ENCODE peak calls at places on chromosomes 6 and 20, in ten cellular contexts. One of them, this sample, is unnamed.

GRCh38 chr6:127188752-127189151 is 70.3 kb downstream of the RSPO3 start:
- DNase-seq in cardiac fibroblast: no peak
- DNase-seq in HCT116: no peak
- DNase-seq in pancreas: no peak
- DNase-seq in fibroblast of lung: no peak
- DNase-seq in uterus: no peak
- DNase-seq in ovary: no peak
- DNase-seq in GM23338: no peak
- DNase-seq in fibroblast of mammary gland: no peak
- DNase-seq in testis: no peak
- DNase-seq in this sample: no peak

GRCh38 chr6:146770275-146770964 is 171.6 kb downstream of the ADGB start:
- DNase-seq in testis: no peak
- DNase-seq in HCT116: no peak
- DNase-seq in uterus: no peak
- DNase-seq in pancreas: no peak
- DNase-seq in ovary: no peak
- DNase-seq in GM23338: no peak
- DNase-seq in fibroblast of lung: no peak
- DNase-seq in fibroblast of mammary gland: no peak
- DNase-seq in cardiac fibroblast: no peak
- DNase-seq in this sample: no peak

GRCh38 chr6:158206740-158207451 is 38.7 kb downstream of the GTF2H5 start:
- DNase-seq in uterus: no peak
- DNase-seq in fibroblast of mammary gland: no peak
- DNase-seq in testis: no peak
- DNase-seq in pancreas: no peak
- DNase-seq in ovary: no peak
- DNase-seq in cardiac fibroblast: no peak
- DNase-seq in HCT116: no peak
- DNase-seq in GM23338: no peak
- DNase-seq in fibroblast of lung: no peak
- DNase-seq in this sample: no peak

GRCh38 chr6:83431545-83432165 is 804 bp upstream of the ME1 start:
- DNase-seq in GM23338: peak; percentile 44
- DNase-seq in HCT116: peak; percentile 44
- DNase-seq in fibroblast of lung: no peak
- DNase-seq in pancreas: peak; percentile 44
- DNase-seq in fibroblast of mammary gland: no peak
- DNase-seq in testis: peak; percentile 41
- DNase-seq in cardiac fibroblast: no peak
- DNase-seq in ovary: no peak
- DNase-seq in uterus: no peak
- DNase-seq in this sample: no peak

GRCh38 chr6:34697544-34697836 is 923 bp upstream of the ILRUN start:
- DNase-seq in pancreas: no peak
- DNase-seq in cardiac fibroblast: no peak
- DNase-seq in fibroblast of lung: no peak
- DNase-seq in ovary: no peak
- DNase-seq in HCT116: no peak
- DNase-seq in fibroblast of mammary gland: no peak
- DNase-seq in uterus: no peak
- DNase-seq in GM23338: no peak
- DNase-seq in testis: no peak
- DNase-seq in this sample: no peak

GRCh38 chr6:3997144-3997770 is 81.7 kb downstream of the FAM217A start:
- DNase-seq in testis: no peak
- DNase-seq in fibroblast of mammary gland: peak; percentile 64
- DNase-seq in cardiac fibroblast: peak; percentile 69
- DNase-seq in GM23338: peak; percentile 52
- DNase-seq in HCT116: no peak
- DNase-seq in ovary: no peak
- DNase-seq in pancreas: no peak
- DNase-seq in fibroblast of lung: peak; percentile 88
- DNase-seq in uterus: no peak
- DNase-seq in this sample: peak; percentile 69

GRCh38 chr6:14682821-14683220 is 563.0 kb upstream of the JARID2 start:
- DNase-seq in HCT116: no peak
- DNase-seq in uterus: no peak
- DNase-seq in ovary: no peak
- DNase-seq in testis: no peak
- DNase-seq in fibroblast of mammary gland: peak; percentile 83
- DNase-seq in fibroblast of lung: peak; percentile 74
- DNase-seq in pancreas: no peak
- DNase-seq in GM23338: no peak
- DNase-seq in cardiac fibroblast: peak; percentile 60
- DNase-seq in this sample: peak; percentile 77

GRCh38 chr6:75334266-75335040 is 49.9 kb upstream of the TMEM30A start:
- DNase-seq in fibroblast of mammary gland: peak; percentile 95
- DNase-seq in cardiac fibroblast: peak; percentile 94
- DNase-seq in testis: no peak
- DNase-seq in ovary: no peak
- DNase-seq in GM23338: peak; percentile 98
- DNase-seq in fibroblast of lung: peak; percentile 75
- DNase-seq in uterus: peak; percentile 42
- DNase-seq in HCT116: no peak
- DNase-seq in pancreas: no peak
- DNase-seq in this sample: peak; percentile 88

GRCh38 chr6:148329568-148330299 is 12.9 kb upstream of the SASH1 start:
- DNase-seq in uterus: no peak
- DNase-seq in testis: no peak
- DNase-seq in fibroblast of mammary gland: peak; percentile 95
- DNase-seq in cardiac fibroblast: peak; percentile 91
- DNase-seq in pancreas: no peak
- DNase-seq in GM23338: no peak
- DNase-seq in ovary: no peak
- DNase-seq in fibroblast of lung: peak; percentile 86
- DNase-seq in HCT116: no peak
- DNase-seq in this sample: peak; percentile 63

GRCh38 chr20:3865152-3865886 is 18.7 kb downstream of the MAVS start:
- DNase-seq in fibroblast of mammary gland: no peak
- DNase-seq in testis: no peak
- DNase-seq in GM23338: no peak
- DNase-seq in ovary: no peak
- DNase-seq in HCT116: no peak
- DNase-seq in fibroblast of lung: no peak
- DNase-seq in uterus: no peak
- DNase-seq in pancreas: no peak
- DNase-seq in cardiac fibroblast: no peak
- DNase-seq in this sample: no peak

GRCh38 chr20:3863317-3863716 is 16.7 kb downstream of the MAVS start:
- DNase-seq in testis: no peak
- DNase-seq in cardiac fibroblast: no peak
- DNase-seq in ovary: no peak
- DNase-seq in uterus: no peak
- DNase-seq in fibroblast of lung: no peak
- DNase-seq in HCT116: no peak
- DNase-seq in fibroblast of mammary gland: no peak
- DNase-seq in GM23338: no peak
- DNase-seq in pancreas: no peak
- DNase-seq in this sample: no peak

GRCh38 chr20:3864518-3864917 is 17.9 kb downstream of the MAVS start:
- DNase-seq in cardiac fibroblast: no peak
- DNase-seq in ovary: peak; percentile 51
- DNase-seq in testis: no peak
- DNase-seq in HCT116: no peak
- DNase-seq in fibroblast of mammary gland: no peak
- DNase-seq in fibroblast of lung: no peak
- DNase-seq in GM23338: no peak
- DNase-seq in uterus: peak; percentile 33
- DNase-seq in pancreas: peak; percentile 54
- DNase-seq in this sample: no peak

GRCh38 chr20:3866464-3866863 is 19.8 kb downstream of the MAVS start:
- DNase-seq in fibroblast of mammary gland: no peak
- DNase-seq in pancreas: no peak
- DNase-seq in uterus: no peak
- DNase-seq in HCT116: no peak
- DNase-seq in fibroblast of lung: no peak
- DNase-seq in ovary: no peak
- DNase-seq in cardiac fibroblast: no peak
- DNase-seq in GM23338: no peak
- DNase-seq in testis: no peak
- DNase-seq in this sample: no peak

GRCh38 chr20:3865887-3866407 is 19.3 kb downstream of the MAVS start:
- DNase-seq in fibroblast of mammary gland: no peak
- DNase-seq in fibroblast of lung: no peak
- DNase-seq in pancreas: no peak
- DNase-seq in HCT116: no peak
- DNase-seq in cardiac fibroblast: no peak
- DNase-seq in uterus: no peak
- DNase-seq in ovary: no peak
- DNase-seq in GM23338: no peak
- DNase-seq in testis: no peak
- DNase-seq in this sample: no peak
- H3K4me3 ChIP-seq in fibroblast of mammary gland: no peak overlapping the region
- H3K4me3 ChIP-seq in fibroblast of lung: no peak overlapping the region
- H3K4me3 ChIP-seq in pancreas: no peak overlapping the region
- H3K4me3 ChIP-seq in HCT116: no peak overlapping the region
- H3K4me3 ChIP-seq in cardiac fibroblast: no peak overlapping the region
- H3K4me3 ChIP-seq in uterus: no peak overlapping the region
- H3K4me3 ChIP-seq in ovary: no peak overlapping the region
- H3K4me3 ChIP-seq in GM23338: no peak overlapping the region
- H3K4me3 ChIP-seq in testis: no peak overlapping the region
- H3K4me3 ChIP-seq in this sample: no peak overlapping the region

GRCh38 chr6:26519359-26519758 is 18.8 kb upstream of the HMGN4 start:
- DNase-seq in uterus: no peak
- DNase-seq in GM23338: no peak
- DNase-seq in testis: no peak
- DNase-seq in fibroblast of mammary gland: no peak
- DNase-seq in HCT116: no peak
- DNase-seq in cardiac fibroblast: no peak
- DNase-seq in pancreas: no peak
- DNase-seq in fibroblast of lung: no peak
- DNase-seq in ovary: no peak
- DNase-seq in this sample: no peak

GRCh38 chr6:26520088-26520839 is 17.9 kb upstream of the HMGN4 start:
- DNase-seq in cardiac fibroblast: no peak
- DNase-seq in HCT116: no peak
- DNase-seq in pancreas: no peak
- DNase-seq in fibroblast of mammary gland: no peak
- DNase-seq in testis: peak; percentile 82
- DNase-seq in GM23338: no peak
- DNase-seq in fibroblast of lung: no peak
- DNase-seq in uterus: peak; percentile 72
- DNase-seq in ovary: no peak
- DNase-seq in this sample: no peak

GRCh38 chr6:26524722-26525360 is 13.3 kb upstream of the HMGN4 start:
- DNase-seq in pancreas: no peak
- DNase-seq in fibroblast of lung: no peak
- DNase-seq in HCT116: no peak
- DNase-seq in testis: no peak
- DNase-seq in cardiac fibroblast: no peak
- DNase-seq in fibroblast of mammary gland: no peak
- DNase-seq in GM23338: no peak
- DNase-seq in ovary: no peak
- DNase-seq in uterus: no peak
- DNase-seq in this sample: no peak

GRCh38 chr6:26520840-26521484 is 17.2 kb upstream of the HMGN4 start:
- DNase-seq in cardiac fibroblast: peak; percentile 93
- DNase-seq in HCT116: peak; percentile 63
- DNase-seq in ovary: peak; percentile 91
- DNase-seq in testis: peak; percentile 93
- DNase-seq in pancreas: peak; percentile 93
- DNase-seq in GM23338: peak; percentile 84
- DNase-seq in fibroblast of mammary gland: peak; percentile 79
- DNase-seq in uterus: peak; percentile 90
- DNase-seq in fibroblast of lung: peak; percentile 87
- DNase-seq in this sample: peak; percentile 90

GRCh38 chr6:26521485-26522391 is 16.4 kb upstream of the HMGN4 start:
- DNase-seq in fibroblast of lung: peak; percentile 79
- DNase-seq in testis: peak; percentile 81
- DNase-seq in HCT116: no peak
- DNase-seq in cardiac fibroblast: peak; percentile 83
- DNase-seq in uterus: peak; percentile 76
- DNase-seq in pancreas: peak; percentile 77
- DNase-seq in fibroblast of mammary gland: peak; percentile 79
- DNase-seq in GM23338: peak; percentile 86
- DNase-seq in ovary: peak; percentile 82
- DNase-seq in this sample: peak; percentile 74
- TF ChIP-seq CTCF in fibroblast of lung: peak; percentile 24
- TF ChIP-seq CTCF in testis: peak; percentile 22
- TF ChIP-seq CTCF in HCT116: no peak
- TF ChIP-seq CTCF in cardiac fibroblast: no peak
- TF ChIP-seq CTCF in uterus: peak; percentile 22
- TF ChIP-seq CTCF in pancreas: no peak
- TF ChIP-seq CTCF in fibroblast of mammary gland: peak; percentile 12
- TF ChIP-seq CTCF in GM23338: peak; percentile 68
- TF ChIP-seq CTCF in ovary: peak; percentile 36
- TF ChIP-seq CTCF in this sample: peak; percentile 10

DNA sequence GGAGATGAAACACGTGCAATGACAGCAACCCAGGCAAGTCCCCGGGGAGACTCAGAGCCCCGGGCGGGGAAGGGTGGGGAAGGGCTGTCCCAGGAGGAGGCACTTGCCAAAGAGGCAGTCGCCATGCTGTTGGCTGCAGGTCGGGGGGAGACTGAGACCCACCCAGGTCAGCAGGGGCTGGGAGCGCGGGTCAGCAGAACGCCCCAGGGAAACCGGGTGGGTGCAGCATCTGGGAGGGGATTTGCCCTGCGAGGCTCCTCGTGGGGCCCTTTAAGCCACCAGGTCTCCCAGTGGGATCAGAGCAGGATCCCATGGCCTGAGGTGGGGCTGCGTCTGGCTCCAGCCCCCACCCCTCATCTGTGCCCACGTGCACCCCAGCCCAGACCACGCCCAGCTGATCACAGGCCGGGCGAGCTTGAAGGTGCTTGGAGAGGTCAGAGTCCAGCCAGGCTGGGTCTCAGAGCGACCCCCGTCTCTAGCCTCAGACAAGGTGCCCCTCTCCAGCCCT is 65.5 kb downstream of the YTHDF1 start:
- DNase-seq in uterus: no peak
- DNase-seq in GM23338: no peak
- DNase-seq in cardiac fibroblast: no peak
- DNase-seq in testis: no peak
- DNase-seq in ovary: no peak
- DNase-seq in fibroblast of mammary gland: no peak
- DNase-seq in pancreas: no peak
- DNase-seq in HCT116: no peak
- DNase-seq in fibroblast of lung: no peak
- DNase-seq in this sample: no peak
- H3K4me3 ChIP-seq in uterus: no peak overlapping the region
- H3K4me3 ChIP-seq in GM23338: no peak overlapping the region
- H3K4me3 ChIP-seq in cardiac fibroblast: no peak overlapping the region
- H3K4me3 ChIP-seq in testis: no peak overlapping the region
- H3K4me3 ChIP-seq in ovary: no peak overlapping the region
- H3K4me3 ChIP-seq in fibroblast of mammary gland: no peak overlapping the region
- H3K4me3 ChIP-seq in pancreas: no peak overlapping the region
- H3K4me3 ChIP-seq in HCT116: no peak overlapping the region
- H3K4me3 ChIP-seq in fibroblast of lung: no peak overlapping the region
- H3K4me3 ChIP-seq in this sample: no peak overlapping the region

DNA sequence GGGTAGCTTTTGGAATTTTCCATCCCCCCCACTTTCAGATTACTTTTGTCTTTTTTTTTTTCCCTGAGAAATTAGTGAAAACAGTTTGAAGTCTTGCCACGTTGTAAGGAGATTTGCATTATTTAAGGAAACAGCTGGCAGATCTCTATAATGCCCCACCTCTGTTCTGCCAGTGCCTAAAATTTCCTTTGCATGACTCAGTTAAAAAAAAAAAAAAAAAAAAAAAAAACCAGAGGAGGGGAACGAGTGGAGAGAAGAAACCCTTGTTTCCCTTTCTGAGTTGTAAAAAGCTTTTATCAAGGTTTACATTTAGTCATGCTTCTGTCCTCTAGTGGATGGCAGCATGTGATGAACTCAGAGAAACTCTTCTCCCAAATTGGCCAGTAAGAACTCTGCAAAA is 33.5 kb downstream of the CARMIL1 start:
- DNase-seq in fibroblast of lung: peak; percentile 89
- DNase-seq in pancreas: no peak
- DNase-seq in GM23338: no peak
- DNase-seq in uterus: no peak
- DNase-seq in fibroblast of mammary gland: peak; percentile 78
- DNase-seq in ovary: no peak
- DNase-seq in cardiac fibroblast: peak; percentile 90
- DNase-seq in HCT116: peak; percentile 13
- DNase-seq in testis: no peak
- DNase-seq in this sample: peak; percentile 47
- TF ChIP-seq CTCF in fibroblast of lung: no peak
- TF ChIP-seq CTCF in pancreas: no peak
- TF ChIP-seq CTCF in GM23338: no peak
- TF ChIP-seq CTCF in uterus: no peak
- TF ChIP-seq CTCF in fibroblast of mammary gland: peak; percentile 17
- TF ChIP-seq CTCF in ovary: no peak
- TF ChIP-seq CTCF in cardiac fibroblast: no peak
- TF ChIP-seq CTCF in HCT116: no peak
- TF ChIP-seq CTCF in testis: no peak
- TF ChIP-seq CTCF in this sample: no peak